ENCODE peak calls at places on chromosomes 5 and 9, in four cellular contexts. I is BJ, B is GM23338, H is cardiac muscle cell. Z is an unnamed sample.

GRCh38 chr9:99690573-99690972 is 131.1 kb upstream of the NR4A3 start:
- DNase-seq in I (no peak), B (no peak), H (no peak), Z (no peak)

GRCh38 chr9:111975709-111976108 is 79.1 kb downstream of the UGCG start:
- DNase-seq in I (no peak), B (peak; percentile 62), H (no peak), Z (no peak)

GRCh38 chr5:67149933-67150523 is 46.6 kb downstream of the CD180 start:
- DNase-seq in I (no peak), B (peak; percentile 27), H (no peak), Z (no peak)

GRCh38 chr5:81020478-81021167 is 60.5 kb downstream of the RASGRF2 start:
- DNase-seq in I (no peak), B (no peak), H (no peak), Z (peak; percentile 33)

GRCh38 chr5:9533577-9534334 is 12.1 kb downstream of the SEMA5A start:
- DNase-seq in I (peak; percentile 48), B (no peak), H (no peak), Z (no peak)

GRCh38 chr5:1038417-1039209 is 30.0 kb downstream of the NKD2 start:
- DNase-seq in I (no peak), B (no peak), H (no peak), Z (no peak)

GRCh38 chr9:95107976-95108375 is 209.5 kb downstream of the FANCC start:
- DNase-seq in I (no peak), B (no peak), H (no peak), Z (no peak)

GRCh38 chr5:124546643-124547042 is 199.8 kb downstream of the ZNF608 start:
- DNase-seq in I (no peak), B (peak; percentile 31), H (peak; percentile 64), Z (peak; percentile 54)

GRCh38 chr9:135516132-135516860 is 4.9 kb upstream of the LCN1 start:
- DNase-seq in I (no peak), B (no peak), H (no peak), Z (no peak)

GRCh38 chr5:36552626-36553393 is 53.6 kb upstream of the SLC1A3 start:
- DNase-seq in I (no peak), B (peak; percentile 48), H (no peak), Z (peak; percentile 17)

GRCh38 chr5:135594416-135594960 is 15.7 kb upstream of the CXCL14 start:
- DNase-seq in I (no peak), B (no peak), H (no peak), Z (no peak)

GRCh38 chr5:14228219-14228618 is 85.1 kb downstream of the TRIO start:
- DNase-seq in I (no peak), B (no peak), H (no peak), Z (no peak)

GRCh38 chr5:10595678-10596309 is 31.9 kb downstream of the ANKRD33B start:
- DNase-seq in I (peak; percentile 76), B (no peak), H (no peak), Z (peak; percentile 96)

GRCh38 chr9:13122756-13123369 is 156.6 kb downstream of the MPDZ start:
- DNase-seq in I (no peak), B (no peak), H (no peak), Z (no peak)

GRCh38 chr5:1762878-1763547 is 36.6 kb downstream of the MRPL36 start:
- DNase-seq in I (no peak), B (no peak), H (no peak), Z (no peak)

GRCh38 chr9:134858051-134858841 is 22.4 kb upstream of the FCN2 start:
- DNase-seq in I (no peak), B (no peak), H (no peak), Z (no peak)

GRCh38 chr5:72531496-72532190 is 24.4 kb upstream of the ZNF366 start:
- DNase-seq in I (peak; percentile 41), B (no peak), H (no peak), Z (no peak)

GRCh38 chr5:39266442-39266841 is 47.1 kb upstream of the FYB1 start:
- DNase-seq in I (peak; percentile 3), B (no peak), H (no peak), Z (no peak)

GRCh38 chr5:163408311-163408923 is 29.0 kb upstream of the CCNG1 start:
- DNase-seq in I (peak; percentile 7), B (peak; percentile 78), H (peak; percentile 57), Z (peak; percentile 65)

GRCh38 chr5:135546912-135547311 is 11.1 kb upstream of the NEUROG1 start:
- DNase-seq in I (no peak), B (no peak), H (no peak), Z (no peak)

GRCh38 chr5:151696470-151697061 is 9.9 kb upstream of the SPARC start:
- DNase-seq in I (peak; percentile 97), B (peak; percentile 46), H (no peak), Z (peak; percentile 34)

GRCh38 chr5:80109549-80110478 is 74.7 kb downstream of the THBS4 start:
- DNase-seq in I (no peak), B (peak; percentile 53), H (peak; percentile 29), Z (no peak)

GRCh38 chr9:14158911-14159310 is 155.0 kb downstream of the NFIB start:
- DNase-seq in I (no peak), B (no peak), H (no peak), Z (peak; percentile 78)

GRCh38 chr5:12566441-12566840 is 662.2 kb upstream of the CTNND2 start:
- DNase-seq in I (no peak), B (no peak), H (no peak), Z (peak; percentile 41)

GRCh38 chr5:105034335-105034734 is 1471.7 kb upstream of the NUDT12 start:
- DNase-seq in I (no peak), B (no peak), H (no peak), Z (no peak)

GRCh38 chr9:127960410-127961165 is 20.2 kb downstream of the EEIG1 start:
- DNase-seq in I (no peak), B (no peak), H (no peak), Z (peak; percentile 41)

GRCh38 chr9:29456940-29457339 is 1883.7 kb upstream of the C9orf72 start:
- DNase-seq in I (no peak), B (no peak), H (no peak), Z (peak; percentile 6)

GRCh38 chr5:68225188-68225910 is 9.8 kb downstream of the PIK3R1 start:
- DNase-seq in I (peak; percentile 53), B (no peak), H (no peak), Z (peak; percentile 96)

GRCh38 chr9:89872913-89873707 is 268.3 kb downstream of the GADD45G start:
- DNase-seq in I (no peak), B (no peak), H (peak; percentile 43), Z (no peak)

GRCh38 chr5:101535626-101536025 is 632.5 kb upstream of the ST8SIA4 start:
- DNase-seq in I (no peak), B (no peak), H (no peak), Z (no peak)

GRCh38 chr5:176995896-176996767 is 10.4 kb downstream of the UIMC1 start:
- DNase-seq in I (peak; percentile 55), B (no peak), H (no peak), Z (peak; percentile 75)

DNA sequence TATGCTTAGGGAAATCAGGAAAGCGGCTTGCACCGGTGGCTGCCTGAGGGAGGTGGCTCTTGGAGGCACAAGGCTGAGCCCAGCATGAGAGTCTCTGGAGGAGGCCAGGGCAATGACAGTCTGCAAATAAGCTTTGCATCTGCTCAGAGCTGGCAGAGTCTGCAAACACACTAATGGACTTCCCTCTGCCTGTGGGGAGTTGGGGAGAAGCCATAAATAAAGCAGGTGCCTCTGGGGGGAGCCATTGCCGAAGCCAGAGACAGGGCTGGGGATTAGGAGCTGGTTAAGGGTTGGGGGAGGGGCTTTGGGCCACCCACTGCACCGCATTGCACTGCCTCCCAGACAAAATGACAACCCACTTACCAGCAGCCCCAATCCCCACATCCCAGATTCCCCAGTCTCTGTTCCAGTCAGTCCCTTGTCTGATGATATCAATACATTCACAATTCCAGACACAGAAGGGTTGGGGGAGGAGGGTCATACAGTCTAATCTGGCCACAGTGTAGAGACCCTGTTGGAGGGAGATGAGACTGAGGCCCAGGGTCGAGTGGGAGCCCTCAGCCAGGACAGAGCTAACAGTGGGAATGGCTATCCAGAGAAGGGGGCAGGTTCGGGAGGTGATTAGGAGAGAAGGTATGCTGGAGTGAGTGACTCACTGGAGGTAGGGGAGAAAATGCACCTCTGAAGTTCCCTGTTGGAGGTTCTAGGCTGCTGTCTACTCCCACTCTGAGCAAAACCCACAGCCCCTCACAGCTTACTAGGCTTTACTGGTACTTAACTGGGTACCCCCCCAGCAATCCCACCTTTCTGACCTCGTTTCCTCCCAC is 53.7 kb downstream of the PAX5 start:
- DNase-seq in I (no peak), B (peak; percentile 85), H (no peak), Z (peak; percentile 65)
- TF ChIP-seq CTCF in I (peak; percentile 6), B (peak; percentile 81), H (no peak), Z (no peak)

DNA sequence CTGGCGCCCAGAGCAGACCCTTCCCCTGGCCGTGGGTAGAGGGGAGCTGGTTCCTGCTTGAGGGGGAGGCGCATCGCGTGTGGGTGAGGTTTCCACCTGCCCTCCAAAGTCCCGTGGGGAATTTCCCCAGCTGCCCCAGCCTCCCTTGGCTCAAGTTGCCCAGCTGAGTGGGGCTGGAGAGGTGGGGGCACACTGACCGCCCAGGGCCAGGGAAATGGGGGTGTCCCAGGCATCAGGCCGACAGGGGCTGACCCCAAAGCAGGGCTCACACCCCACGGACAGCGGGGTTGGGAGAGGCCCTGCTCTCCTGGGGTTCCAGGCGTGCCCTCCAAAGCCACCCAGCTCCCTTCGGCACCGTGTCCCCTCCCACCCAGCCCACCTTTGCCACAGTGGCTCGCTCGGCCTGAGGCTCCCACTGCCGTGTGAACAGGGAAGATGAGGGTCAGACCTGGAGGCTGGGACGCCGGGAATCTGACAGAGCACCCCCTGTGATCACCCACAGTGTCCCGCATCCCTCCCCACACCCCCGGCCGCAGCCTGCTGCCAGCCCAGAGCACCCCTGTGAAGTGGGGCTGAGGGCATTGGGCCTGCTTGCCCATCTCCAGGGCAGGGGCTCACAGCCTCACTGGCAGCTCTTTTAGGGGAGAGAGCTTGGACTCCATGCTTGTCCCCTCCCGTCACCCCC is 933 bp upstream of the EGFL7 start:
- DNase-seq in I (no peak), B (no peak), H (no peak), Z (no peak)
- H3K4me3 ChIP-seq in I (no peak overlapping the region), B (no peak overlapping the region), H (no peak overlapping the region), Z (no peak overlapping the region)

DNA sequence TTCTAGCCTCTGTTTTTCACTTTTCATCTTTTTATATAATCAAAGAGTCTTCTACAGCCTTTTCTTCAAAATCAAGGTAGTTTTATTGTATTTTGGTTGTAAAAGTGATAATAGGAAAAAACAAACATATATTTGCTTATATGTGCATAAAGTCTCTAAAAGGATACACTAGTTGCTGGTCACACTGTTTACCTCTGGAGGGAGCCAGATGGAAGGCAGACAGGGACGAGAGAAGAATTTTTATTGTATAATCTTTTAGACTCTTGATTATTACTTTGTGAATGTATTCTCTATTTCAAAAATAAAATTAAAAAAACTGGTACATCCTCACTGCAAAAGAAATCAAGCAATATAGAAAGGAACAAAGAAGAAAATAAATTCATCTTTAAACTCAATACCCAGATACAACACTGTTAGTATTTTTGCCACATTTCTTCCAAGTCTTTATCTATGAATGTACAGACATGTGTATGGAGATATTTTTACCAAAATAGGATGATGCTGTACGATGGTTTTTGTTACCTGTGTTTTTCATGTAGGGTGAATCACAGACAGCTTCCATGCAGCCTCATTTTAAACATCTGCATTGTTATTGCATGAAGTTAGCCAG is 6.1 kb upstream of the RNF183 start:
- DNase-seq in I (no peak), B (peak; percentile 51), H (peak; percentile 43), Z (peak; percentile 60)
- TF ChIP-seq CTCF in I (peak; percentile 74), B (peak; percentile 76), H (peak; percentile 79), Z (peak; percentile 90)

DNA sequence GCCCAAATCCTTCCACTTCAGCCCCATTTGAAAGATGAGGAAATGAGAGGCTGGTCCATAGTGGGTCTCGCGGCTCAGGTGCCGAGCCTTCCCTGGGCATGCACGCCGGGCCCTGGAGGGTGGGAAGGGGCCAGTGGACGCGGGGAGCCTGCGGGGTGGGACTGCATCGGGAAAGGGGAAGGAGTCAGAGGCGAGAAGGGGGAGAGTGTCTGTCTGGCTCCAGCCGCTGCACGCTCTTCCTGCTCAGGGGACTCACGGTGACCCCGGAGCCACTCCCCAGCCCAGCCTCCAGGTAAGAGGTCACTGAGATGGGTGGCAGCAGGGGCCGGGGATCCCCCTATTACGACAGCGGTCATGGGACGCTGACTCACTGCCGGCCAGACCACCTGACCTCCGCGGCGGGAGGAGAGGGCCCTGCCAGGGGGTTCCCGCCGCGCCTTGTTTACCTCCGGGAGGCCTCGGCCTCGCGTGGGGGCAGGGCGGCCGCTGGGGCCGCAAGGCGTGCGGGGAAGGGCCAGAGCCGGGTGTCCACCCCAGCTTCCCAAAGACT is 1.9 kb upstream of the SQSTM1 start:
- DNase-seq in I (peak; percentile 64), B (peak; percentile 85), H (peak; percentile 91), Z (peak; percentile 94)
- H3K4me3 ChIP-seq in I (peak overlapping the region; percentile 19), B (peak overlapping the region; percentile 51), H (peak overlapping the region; percentile 18), Z (no peak overlapping the region)

Z was measured in epithelial cell of esophagus.